ENCODE peak calls at places on chromosomes 13 and 19, in four cellular contexts. B is transverse colon, M is stomach, Q is AG04450. K is an unnamed sample.

GRCh38 chr13:51284339-51284738 is 55.2 kb upstream of the SERPINE3 start:
- DNase-seq in B (no peak), M (no peak), Q (no peak), K (no peak)

GRCh38 chr19:27689734-27690241 is 1523.2 kb downstream of the UQCRFS1 start:
- DNase-seq in B (no peak), M (no peak), Q (no peak), K (no peak)

GRCh38 chr19:8335343-8336071 is 7.6 kb downstream of the KANK3 start:
- DNase-seq in B (peak), M (no peak), Q (no peak), K (no peak)

GRCh38 chr19:7894612-7895309 is 6.5 kb downstream of the LRRC8E start:
- DNase-seq in B (peak), M (peak), Q (no peak), K (no peak)

GRCh38 chr19:49442793-49443365 is 1.6 kb upstream of the SLC17A7 start:
- DNase-seq in B (peak), M (peak), Q (peak), K (peak)

GRCh38 chr19:31717316-31717715 is 368.1 kb upstream of the TSHZ3 start:
- DNase-seq in B (no peak), M (no peak), Q (no peak), K (no peak)

GRCh38 chr19:51003316-51003715 is 1.9 kb upstream of the KLK8 start:
- DNase-seq in B (no peak), M (no peak), Q (no peak), K (no peak)

GRCh38 chr19:35673121-35673804 is 6.9 kb downstream of the UPK1A start:
- DNase-seq in B (peak), M (peak), Q (no peak), K (no peak)

GRCh38 chr13:48778551-48779088 is 124.9 kb downstream of the CYSLTR2 start:
- DNase-seq in B (no peak), M (no peak), Q (no peak), K (no peak)

GRCh38 chr13:51784097-51784496 is 19.9 kb downstream of the DHRS12 start:
- DNase-seq in B (no peak), M (no peak), Q (no peak), K (no peak)

GRCh38 chr13:73168226-73168992 is 109.6 kb downstream of the KLF5 start:
- DNase-seq in B (no peak), M (no peak), Q (no peak), K (no peak)

GRCh38 chr19:4389511-4390016 is 10.8 kb downstream of the SH3GL1 start:
- DNase-seq in B (no peak), M (no peak), Q (no peak), K (no peak)
- H3K4me3 ChIP-seq in B (no peak), M (no peak), Q (no peak), K (no peak)

GRCh38 chr19:45646345-45646698 is 7.1 kb upstream of the EML2 start:
- DNase-seq in B (no peak), M (no peak), Q (no peak), K (no peak)
- H3K4me3 ChIP-seq in B (peak), M (peak), Q (peak), K (peak)

DNA sequence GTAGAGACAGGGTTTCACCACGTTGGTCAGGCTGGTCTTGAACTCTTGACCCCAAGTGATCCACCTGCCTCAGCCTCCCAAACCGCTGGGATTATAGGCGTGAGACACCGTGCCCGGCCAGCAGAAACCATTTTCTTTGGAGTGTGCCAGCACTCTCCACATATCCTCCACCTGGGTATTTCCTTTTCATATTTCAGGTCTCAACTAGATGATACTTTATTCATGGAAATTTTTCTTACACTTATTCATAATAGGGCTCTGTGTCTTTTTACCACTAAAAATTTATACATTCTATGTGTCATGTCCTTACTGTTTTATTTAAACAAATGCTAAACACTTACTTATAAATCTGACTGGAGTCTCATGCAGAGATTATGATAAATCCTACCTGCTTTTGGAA is 305.9 kb downstream of the PCDH20 start:
- DNase-seq in B (no peak), M (no peak), Q (no peak), K (no peak)
- H3K4me3 ChIP-seq in B (no peak), M (no peak), Q (no peak), K (no peak)

DNA sequence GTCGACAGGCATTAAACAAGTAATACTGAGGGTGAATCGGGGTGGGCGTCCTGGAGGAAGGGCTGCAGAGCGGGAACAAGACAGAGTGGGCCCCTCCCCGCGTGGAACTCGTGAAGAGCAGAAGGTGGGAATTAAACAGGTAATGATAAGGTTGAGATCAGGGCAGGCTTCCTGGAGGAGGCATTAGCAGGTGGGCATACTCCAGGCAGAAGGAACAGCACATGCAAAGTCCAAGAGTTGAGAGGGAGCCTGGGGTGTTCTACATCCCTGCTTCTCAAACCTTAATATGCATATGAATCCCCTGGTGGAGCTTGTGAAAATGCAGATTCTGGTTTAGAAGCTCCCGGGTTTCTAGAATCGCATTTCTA is 23.3 kb downstream of the SLC8A2 start:
- DNase-seq in B (no peak), M (no peak), Q (no peak), K (no peak)
- H3K4me3 ChIP-seq in B (no peak), M (no peak), Q (no peak), K (no peak)